ENCODE peak calls at places on chromosomes 3 and 15, in six cellular contexts. P is HepG2, D is GM12891, R is K562, C is GM12878, Y is H1. Z is an unnamed sample.

GRCh38 chr15:77840962-77841361 is 208.2 kb upstream of the LINGO1 start:
- DNase-seq in Y (no peak), R (no peak), D (no peak), C (no peak), P (no peak), Z (no peak)

GRCh38 chr3:72973031-72973723 is 23.4 kb upstream of the PPP4R2 start:
- DNase-seq in R (no peak), D (no peak), Y (no peak), C (no peak), P (peak; percentile 77), Z (no peak)

GRCh38 chr3:3069723-3070122 is 40.5 kb downstream of the IL5RA start:
- DNase-seq in Y (no peak), P (no peak), R (no peak), C (no peak), D (no peak), Z (no peak)

GRCh38 chr3:24628523-24629258 is 134.0 kb upstream of the THRB start:
- DNase-seq in Y (no peak), R (no peak), D (no peak), P (no peak), C (no peak), Z (no peak)

GRCh38 chr15:33720952-33721351 is 247.3 kb upstream of the CHRM5 start:
- DNase-seq in P (no peak), D (no peak), R (no peak), Y (no peak), C (no peak), Z (no peak)

GRCh38 chr3:149371001-149371722 is 6.3 kb downstream of the TM4SF1 start:
- DNase-seq in C (no peak), P (peak; percentile 66), R (no peak), D (no peak), Y (no peak), Z (no peak)

GRCh38 chr3:134708671-134709070 is 57.8 kb upstream of the KY start:
- DNase-seq in P (no peak), D (no peak), R (no peak), C (no peak), Y (no peak), Z (no peak)

GRCh38 chr15:65806387-65806786 is 14.3 kb upstream of the DENND4A start:
- DNase-seq in C (no peak), R (no peak), D (no peak), Y (no peak), P (no peak), Z (no peak)

GRCh38 chr3:183178833-183179549 is 16.5 kb upstream of the LAMP3 start:
- DNase-seq in D (peak; percentile 61), C (no peak), Y (peak; percentile 77), P (no peak), R (peak; percentile 69), Z (peak; percentile 58)

GRCh38 chr3:147816770-147817169 is 407.6 kb downstream of the ZIC1 start:
- DNase-seq in R (no peak), D (no peak), C (no peak), Y (no peak), P (no peak), Z (no peak)

GRCh38 chr3:72985576-72985975 is 11.0 kb upstream of the PPP4R2 start:
- DNase-seq in P (no peak), Y (no peak), C (no peak), D (no peak), R (no peak), Z (no peak)

GRCh38 chr3:22729981-22730380 is 473.1 kb upstream of the UBE2E2 start:
- DNase-seq in R (no peak), C (no peak), Y (no peak), P (no peak), D (no peak), Z (no peak)

GRCh38 chr3:174776123-174776522 is 83.0 kb upstream of the NAALADL2 start:
- DNase-seq in P (no peak), D (no peak), Y (no peak), C (no peak), R (no peak), Z (no peak)

GRCh38 chr3:112090899-112091586 is 4.9 kb downstream of the C3orf52 start:
- DNase-seq in R (no peak), Y (no peak), P (no peak), D (no peak), C (no peak), Z (no peak)

GRCh38 chr15:74869726-74870407 is 3.3 kb downstream of the SCAMP2 start:
- DNase-seq in D (peak; percentile 65), C (peak; percentile 97), P (no peak), R (peak; percentile 34), Y (no peak), Z (peak; percentile 77)

GRCh38 chr3:13021141-13021933 is 51.9 kb downstream of the IQSEC1 start:
- DNase-seq in C (no peak), P (no peak), Y (no peak), R (no peak), D (no peak), Z (peak; percentile 51)

GRCh38 chr3:9340450-9341009 is 22.3 kb upstream of the THUMPD3 start:
- DNase-seq in R (no peak), P (peak; percentile 41), Y (no peak), D (no peak), C (no peak), Z (no peak)

GRCh38 chr3:183566882-183567281 is 11.4 kb upstream of the KLHL6 start:
- DNase-seq in C (no peak), R (no peak), Y (no peak), P (no peak), D (no peak), Z (no peak)

GRCh38 chr3:45590822-45591546 is 3.6 kb upstream of the LIMD1 start:
- DNase-seq in R (no peak), P (no peak), Y (no peak), C (no peak), D (no peak), Z (no peak)

GRCh38 chr3:45593708-45594601 is 596 bp upstream of the LIMD1 start:
- DNase-seq in R (peak; percentile 85), D (peak; percentile 88), P (peak; percentile 67), C (no peak), Y (peak; percentile 88), Z (peak; percentile 82)

GRCh38 chr3:45592405-45592804 is 2.1 kb upstream of the LIMD1 start:
- DNase-seq in D (no peak), Y (no peak), P (no peak), R (no peak), C (no peak), Z (no peak)

GRCh38 chr3:45591547-45591912 is 3.0 kb upstream of the LIMD1 start:
- DNase-seq in P (no peak), R (no peak), Y (no peak), D (no peak), C (no peak), Z (no peak)

GRCh38 chr3:45592830-45593707 is 1.5 kb upstream of the LIMD1 start:
- DNase-seq in C (no peak), D (no peak), Y (peak; percentile 94), R (peak; percentile 96), P (peak; percentile 89), Z (peak; percentile 40)
- TF ChIP-seq POLR2AphosphoS5 in C (no peak), D (no peak), Y (no peak), R (no peak), P (no peak), Z (no peak)

GRCh38 chr15:28915041-28915810 is 29.5 kb downstream of the APBA2 start:
- DNase-seq in C (no peak), D (no peak), R (no peak), Y (no peak), P (no peak), Z (no peak)
- TF ChIP-seq TAF1 in C (no peak), D (no peak), R (no peak), Y (no peak), P (no peak), Z (no peak)

GRCh38 chr15:40787344-40787841 is 17.6 kb downstream of the C15orf62 start:
- DNase-seq in Y (no peak), D (no peak), C (no peak), P (no peak), R (no peak), Z (no peak)
- TF ChIP-seq POLR2A in Y (no peak), D (no peak), C (no peak), P (no peak), R (no peak), Z (no peak)

GRCh38 chr3:136250226-136250861 is at the start of gene PCCB:
- DNase-seq in D (peak; percentile 85), C (peak; percentile 76), Y (peak; percentile 94), R (peak; percentile 92), P (peak; percentile 93), Z (peak; percentile 82)

GRCh38 chr3:136249091-136249490 is 1.0 kb upstream of the PCCB start:
- DNase-seq in P (peak; percentile 32), C (no peak), D (no peak), Y (no peak), R (no peak), Z (no peak)

GRCh38 chr3:136249593-136250225 is 431 bp upstream of the PCCB start:
- DNase-seq in P (no peak), R (no peak), C (no peak), D (no peak), Y (no peak), Z (no peak)

GRCh38 chr3:136251511-136251910 is 1.4 kb downstream of the PCCB start:
- DNase-seq in R (peak; percentile 29), D (no peak), P (no peak), C (no peak), Y (peak; percentile 28), Z (no peak)

DNA sequence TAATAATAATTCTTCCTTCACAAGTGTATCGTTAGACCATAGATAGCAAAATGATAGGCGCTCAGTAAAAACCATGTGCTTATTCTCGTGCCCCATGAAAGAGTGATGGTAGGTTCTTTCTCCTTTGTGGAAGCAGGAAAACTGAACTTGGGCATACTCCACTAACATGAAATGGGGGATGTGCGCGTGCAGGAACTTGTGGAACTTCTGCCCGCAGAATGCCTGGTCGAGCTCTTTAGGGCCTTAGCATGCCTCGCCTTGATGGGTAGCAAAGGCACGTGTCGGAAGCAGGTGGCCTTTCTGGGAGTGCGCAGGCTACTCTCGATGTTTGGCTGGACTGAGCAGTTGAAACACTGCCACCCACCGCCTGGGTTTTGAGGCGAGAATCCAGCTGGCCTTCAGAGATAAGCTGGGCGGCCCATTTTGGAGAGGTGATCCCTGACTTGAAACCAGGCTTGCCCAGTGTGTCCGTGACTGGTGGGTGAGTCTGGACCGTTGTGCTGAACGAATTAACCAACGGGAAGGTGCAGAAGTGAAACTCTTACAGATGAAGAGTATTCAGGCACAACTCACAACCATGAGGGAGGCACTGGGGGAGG is 821 bp downstream of the PCCB start:
- DNase-seq in R (peak; percentile 92), Y (peak; percentile 51), P (peak; percentile 64), D (peak; percentile 15), C (peak; percentile 16), Z (no peak)
- TF ChIP-seq POLR2AphosphoS5 in R (peak; percentile 69), Y (no peak), P (no peak), D (no peak), C (no peak), Z (no peak)

GRCh38 chr15:25844542-25844941 is 18.6 kb downstream of the ATP10A start:
- DNase-seq in Y (no peak), R (no peak), D (no peak), C (no peak), P (no peak), Z (no peak)

GRCh38 chr15:25838191-25838870 is 24.8 kb downstream of the ATP10A start:
- DNase-seq in P (no peak), D (no peak), R (no peak), C (no peak), Y (no peak), Z (no peak)

GRCh38 chr15:25839638-25840156 is 23.4 kb downstream of the ATP10A start:
- DNase-seq in D (no peak), R (no peak), Y (no peak), P (no peak), C (no peak), Z (no peak)

DNA sequence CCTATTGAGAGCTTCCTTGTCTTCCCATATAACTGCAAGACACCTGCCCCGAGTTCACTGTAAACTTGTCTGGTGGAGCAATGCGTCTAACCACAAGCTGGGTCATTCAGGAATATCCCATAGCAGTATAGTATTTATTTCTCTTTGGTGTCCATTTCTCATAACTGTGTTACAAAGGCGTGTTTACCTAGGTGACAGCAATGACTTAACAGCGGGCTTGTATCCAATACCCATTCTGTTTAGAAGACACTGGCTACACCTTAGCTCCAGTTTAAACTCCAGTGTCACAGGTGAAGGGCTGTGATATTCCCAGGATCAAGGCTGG is 24.3 kb downstream of the ATP10A start:
- DNase-seq in P (no peak), Y (no peak), R (no peak), C (no peak), D (no peak), Z (no peak)
- TF ChIP-seq TAF1 in P (no peak), Y (no peak), R (no peak), C (no peak), D (no peak), Z (no peak)